ENCODE peak calls at places on chromosomes 1 and 21, in ten cellular contexts. B is HAP-1; P is ovary; D is BJ; L is CD8-positive, alpha-beta memory T cell; T is tibial nerve; E is heart left ventricle; R is AG04450; A is A549; Z is sigmoid colon. W is an unnamed sample.

GRCh38 chr1:1287288-1288110 is 7.3 kb downstream of the SCNN1D start:
- DNase-seq in B (no peak), P (no peak), D (no peak), L (no peak), T (no peak), E (no peak), R (no peak), A (no peak), Z (no peak), W (no peak)

GRCh38 chr1:31054349-31054748 is 11.2 kb downstream of the PUM1 start:
- DNase-seq in B (no peak), P (no peak), D (no peak), L (no peak), T (no peak), E (no peak), R (no peak), A (no peak), Z (no peak), W (no peak)

GRCh38 chr1:212607206-212607923 is 1.2 kb upstream of the ATF3 start:
- DNase-seq in B (peak), P (peak), D (no peak), L (peak), T (peak), E (peak), R (no peak), A (no peak), Z (peak), W (no peak)

GRCh38 chr1:186535388-186536133 is 74.6 kb upstream of the PDC start:
- DNase-seq in B (no peak), P (no peak), D (peak), L (no peak), T (no peak), E (no peak), R (peak), A (peak), Z (no peak), W (peak)

GRCh38 chr1:19817160-19817559 is 2.1 kb upstream of the RNF186 start:
- DNase-seq in B (no peak), P (no peak), D (no peak), L (no peak), T (no peak), E (no peak), R (no peak), A (no peak), Z (no peak), W (no peak)

GRCh38 chr1:4729108-4729506 is 74.7 kb downstream of the AJAP1 start:
- DNase-seq in B (no peak), P (no peak), D (no peak), L (no peak), T (no peak), E (no peak), R (no peak), A (no peak), Z (no peak), W (no peak)

GRCh38 chr1:46183119-46183842 is 7.0 kb upstream of the P3R3URF start:
- DNase-seq in B (no peak), P (no peak), D (peak), L (no peak), T (no peak), E (peak), R (peak), A (peak), Z (peak), W (peak)

GRCh38 chr1:59393211-59394180 is 96.6 kb downstream of the FGGY start:
- DNase-seq in B (no peak), P (peak), D (peak), L (no peak), T (peak), E (peak), R (peak), A (no peak), Z (peak), W (peak)

DNA sequence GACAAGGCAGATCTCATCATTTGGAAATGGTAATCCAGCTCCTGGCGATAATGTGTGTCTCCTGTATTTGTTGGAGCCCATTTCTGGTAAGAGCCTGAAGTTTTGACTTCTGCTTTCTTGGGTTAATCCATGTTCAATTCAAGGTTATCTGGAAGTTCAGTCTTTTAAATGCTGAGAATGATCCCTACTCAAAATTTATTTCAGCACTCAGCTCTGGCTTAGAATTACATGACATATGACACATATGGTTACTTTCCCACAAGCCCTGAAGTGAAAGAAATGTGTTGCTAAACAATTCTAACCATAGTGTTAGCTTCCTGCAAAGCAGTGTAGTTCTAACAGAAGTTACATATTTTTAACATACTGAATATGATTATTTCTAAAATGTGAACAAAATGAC is 2.7 kb downstream of the PTGFR start:
- DNase-seq in B (no peak), P (no peak), D (no peak), L (no peak), T (no peak), E (no peak), R (no peak), A (no peak), Z (no peak), W (no peak)
- H3K4me3 ChIP-seq in B (no peak), P (peak), D (no peak), L (no peak), T (no peak), E (no peak), R (no peak), A (no peak), Z (no peak), W (no peak)

GRCh38 chr1:21648791-21649190 is 20.4 kb downstream of the RAP1GAP start:
- DNase-seq in B (no peak), P (no peak), D (no peak), L (no peak), T (no peak), E (no peak), R (no peak), A (no peak), Z (no peak), W (no peak)

GRCh38 chr1:21651214-21652042 is 17.7 kb downstream of the RAP1GAP start:
- DNase-seq in B (peak), P (peak), D (no peak), L (peak), T (no peak), E (peak), R (no peak), A (no peak), Z (no peak), W (no peak)

GRCh38 chr1:21652101-21652936 is 16.8 kb downstream of the RAP1GAP start:
- DNase-seq in B (no peak), P (no peak), D (no peak), L (no peak), T (no peak), E (no peak), R (no peak), A (no peak), Z (no peak), W (no peak)

GRCh38 chr1:21649315-21649714 is 19.8 kb downstream of the RAP1GAP start:
- DNase-seq in B (no peak), P (no peak), D (no peak), L (no peak), T (no peak), E (no peak), R (no peak), A (no peak), Z (no peak), W (no peak)

GRCh38 chr1:21650400-21650799 is 18.8 kb downstream of the RAP1GAP start:
- DNase-seq in B (no peak), P (no peak), D (no peak), L (no peak), T (no peak), E (no peak), R (no peak), A (no peak), Z (no peak), W (no peak)
- H3K4me3 ChIP-seq in B (no peak), P (no peak), D (no peak), L (no peak), T (no peak), E (no peak), R (no peak), A (no peak), Z (no peak), W (no peak)

DNA sequence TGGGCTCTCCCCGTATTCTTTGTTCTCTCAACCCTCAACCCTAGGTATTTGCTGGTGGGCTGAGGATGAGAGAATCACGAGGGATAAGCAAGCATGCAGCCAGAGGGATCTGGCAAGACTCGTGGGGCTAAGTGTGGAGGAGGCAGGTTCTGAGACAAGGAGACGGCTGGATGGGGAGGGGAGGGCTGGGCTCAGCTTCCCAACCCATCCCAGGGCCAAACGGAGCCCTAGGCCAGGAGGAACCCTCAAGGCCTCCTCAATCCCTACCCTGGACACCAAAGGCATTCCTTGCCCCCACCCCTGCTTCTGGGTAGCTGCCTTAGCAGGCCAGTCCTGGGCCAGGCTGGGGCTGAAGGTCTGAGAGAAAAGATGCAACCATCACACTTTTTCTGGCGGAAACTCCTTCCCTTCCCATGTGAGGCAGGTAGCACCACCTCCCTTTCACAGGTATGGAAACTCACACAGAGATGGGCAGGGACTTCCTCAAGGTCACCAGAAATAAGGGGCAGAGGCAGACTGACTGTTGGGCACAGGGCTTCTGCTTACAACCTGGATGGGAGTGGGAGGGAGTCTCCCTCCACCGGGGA is 6.2 kb downstream of the MEF2D start:
- DNase-seq in B (no peak), P (peak), D (no peak), L (no peak), T (no peak), E (no peak), R (no peak), A (no peak), Z (no peak), W (no peak)
- H3K4me3 ChIP-seq in B (no peak), P (peak), D (no peak), L (no peak), T (no peak), E (no peak), R (no peak), A (no peak), Z (no peak), W (no peak)

GRCh38 chr21:36710729-36711048 is 11.8 kb downstream of the SIM2 start:
- DNase-seq in B (no peak), P (no peak), D (no peak), L (no peak), T (no peak), E (peak), R (no peak), A (no peak), Z (peak), W (no peak)
- H3K4me3 ChIP-seq in B (no peak), P (no peak), D (no peak), L (no peak), T (no peak), E (no peak), R (no peak), A (no peak), Z (no peak), W (no peak)

GRCh38 chr1:154335351-154335714 is 10.0 kb downstream of the ATP8B2 start:
- DNase-seq in B (no peak), P (no peak), D (no peak), L (no peak), T (no peak), E (no peak), R (no peak), A (no peak), Z (no peak), W (no peak)

GRCh38 chr1:154330669-154331068 is 5.3 kb downstream of the ATP8B2 start:
- DNase-seq in B (no peak), P (no peak), D (no peak), L (no peak), T (no peak), E (no peak), R (no peak), A (no peak), Z (no peak), W (no peak)

GRCh38 chr1:154337253-154337894 is 12.0 kb downstream of the ATP8B2 start:
- DNase-seq in B (no peak), P (no peak), D (no peak), L (no peak), T (no peak), E (no peak), R (no peak), A (no peak), Z (no peak), W (no peak)

GRCh38 chr1:154338875-154339274 is 13.6 kb downstream of the ATP8B2 start:
- DNase-seq in B (no peak), P (no peak), D (no peak), L (no peak), T (no peak), E (no peak), R (no peak), A (no peak), Z (no peak), W (no peak)

GRCh38 chr1:154334647-154335350 is 9.5 kb downstream of the ATP8B2 start:
- DNase-seq in B (peak), P (peak), D (peak), L (peak), T (peak), E (peak), R (no peak), A (peak), Z (peak), W (no peak)
- H3K4me3 ChIP-seq in B (no peak), P (no peak), D (no peak), L (peak), T (no peak), E (no peak), R (no peak), A (no peak), Z (no peak), W (no peak)

W was measured in skeletal muscle cell.